ENCODE peak calls at places on chromosomes 13 and 19, in five cellular contexts. C is mucosa of descending colon, V is fibroblast of gingiva, I is HT-29, U is hypothalamus. D is an unnamed sample.

GRCh38 chr19:12272980-12273901 is 21.4 kb downstream of the ZNF44 start:
- DNase-seq in C (no peak), V (no peak), I (no peak), U (no peak), D (no peak)

GRCh38 chr13:111955412-111955769 is 111.6 kb upstream of the SOX1 start:
- DNase-seq in C (no peak), V (no peak), I (no peak), U (no peak), D (no peak)

GRCh38 chr19:20359933-20360720 is 193.1 kb downstream of the ZNF486 start:
- DNase-seq in C (no peak), V (no peak), I (no peak), U (no peak), D (no peak)

GRCh38 chr19:42850981-42851717 is 28.4 kb downstream of the PSG1 start:
- DNase-seq in C (no peak), V (peak), I (no peak), U (no peak), D (peak)

GRCh38 chr19:39372941-39373340 is 18.0 kb downstream of the PAF1 start:
- DNase-seq in C (no peak), V (peak), I (no peak), U (no peak), D (no peak)

GRCh38 chr19:15417699-15418098 is 1.1 kb downstream of the AKAP8L start:
- DNase-seq in C (no peak), V (no peak), I (no peak), U (no peak), D (no peak)

GRCh38 chr13:91174886-91175501 is 172.5 kb upstream of the MIR17HG start:
- DNase-seq in C (no peak), V (no peak), I (no peak), U (no peak), D (no peak)

GRCh38 chr19:6324757-6325156 is 8.7 kb downstream of the ACER1 start:
- DNase-seq in C (no peak), V (no peak), I (no peak), U (no peak), D (no peak)

GRCh38 chr19:45663800-45664199 is 4.2 kb upstream of the GIPR start:
- DNase-seq in C (no peak), V (no peak), I (no peak), U (no peak), D (no peak)

GRCh38 chr13:31172535-31172934 is 10.8 kb upstream of the HSPH1 start:
- DNase-seq in C (no peak), V (peak), I (peak), U (no peak), D (peak)

GRCh38 chr19:52665047-52665446 is 26.9 kb upstream of the ZNF83 start:
- DNase-seq in C (no peak), V (no peak), I (no peak), U (no peak), D (no peak)

GRCh38 chr13:80363890-80364503 is 23.1 kb upstream of the SPRY2 start:
- DNase-seq in C (no peak), V (no peak), I (peak), U (no peak), D (peak)

GRCh38 chr19:13794388-13794751 is 873 bp upstream of the ZSWIM4 start:
- DNase-seq in C (peak), V (peak), I (no peak), U (no peak), D (no peak)

GRCh38 chr13:30158774-30159445 is 148.4 kb downstream of the KATNAL1 start:
- DNase-seq in C (no peak), V (peak), I (peak), U (no peak), D (peak)

GRCh38 chr13:99218545-99218944 is 17.9 kb downstream of the UBAC2 start:
- DNase-seq in C (no peak), V (no peak), I (no peak), U (no peak), D (no peak)

GRCh38 chr13:36029171-36029570 is 102.0 kb downstream of the DCLK1 start:
- DNase-seq in C (no peak), V (no peak), I (no peak), U (no peak), D (peak)

D was measured in SW480.